ENCODE peak calls at places on chromosome 2, in five cellular contexts. P, L, G, Q and W are unnamed samples.

GRCh38 chr2:119718391-119719260 is 39.6 kb downstream of the TMEM177 start:
- DNase-seq in P (no peak), L (no peak), G (no peak), Q (no peak), W (no peak)

GRCh38 chr2:195364015-195364965 is 292.7 kb upstream of the SLC39A10 start:
- DNase-seq in P (no peak), L (no peak), G (no peak), Q (no peak), W (peak; percentile 1)

GRCh38 chr2:237315170-237315880 is 98.6 kb downstream of the COL6A3 start:
- DNase-seq in P (no peak), L (no peak), G (peak; percentile 45), Q (peak; percentile 27), W (peak; percentile 98)

GRCh38 chr2:238853724-238854123 is 5.8 kb downstream of the TWIST2 start:
- DNase-seq in P (no peak), L (no peak), G (no peak), Q (no peak), W (no peak)

GRCh38 chr2:113218283-113219091 is 44.7 kb downstream of the PSD4 start:
- DNase-seq in P (no peak), L (no peak), G (peak; percentile 39), Q (no peak), W (peak; percentile 68)

GRCh38 chr2:187718092-187718491 is 163.9 kb upstream of the TFPI start:
- DNase-seq in P (no peak), L (no peak), G (no peak), Q (no peak), W (no peak)

GRCh38 chr2:236371010-236371409 is 106.8 kb upstream of the ASB18 start:
- DNase-seq in P (peak; percentile 12), L (no peak), G (no peak), Q (no peak), W (no peak)

GRCh38 chr2:104046466-104046865 is 807.4 kb upstream of the POU3F3 start:
- DNase-seq in P (no peak), L (no peak), G (no peak), Q (no peak), W (no peak)

GRCh38 chr2:176106636-176107539 is at the start of gene HOXD11:
- DNase-seq in P (peak; percentile 83), L (peak; percentile 78), G (peak; percentile 51), Q (no peak), W (no peak)

GRCh38 chr2:56806924-56807323 is 623.1 kb downstream of the CCDC85A start:
- DNase-seq in P (no peak), L (no peak), G (no peak), Q (no peak), W (no peak)

GRCh38 chr2:1052671-1053270 is 102.1 kb downstream of the SNTG2 start:
- DNase-seq in P (no peak), L (no peak), G (no peak), Q (no peak), W (peak; percentile 61)

GRCh38 chr2:119484834-119485233 is 39.4 kb downstream of the SCTR start:
- DNase-seq in P (no peak), L (peak; percentile 22), G (no peak), Q (no peak), W (no peak)

GRCh38 chr2:120403676-120404075 is 57.7 kb downstream of the INHBB start:
- DNase-seq in P (no peak), L (no peak), G (peak; percentile 57), Q (no peak), W (no peak)

GRCh38 chr2:6824962-6825361 is 40.7 kb downstream of the CMPK2 start:
- DNase-seq in P (no peak), L (no peak), G (peak; percentile 56), Q (no peak), W (peak; percentile 87)

GRCh38 chr2:112634874-112635157 is 10.9 kb upstream of the SLC20A1 start:
- DNase-seq in P (no peak), L (no peak), G (no peak), Q (no peak), W (no peak)

GRCh38 chr2:2800001-2800400 is 468.9 kb upstream of the MYT1L start:
- DNase-seq in P (no peak), L (no peak), G (no peak), Q (no peak), W (no peak)

GRCh38 chr2:147520817-147521216 is 324.0 kb upstream of the ACVR2A start:
- DNase-seq in P (no peak), L (no peak), G (no peak), Q (no peak), W (no peak)

GRCh38 chr2:150824118-150824517 is 336.7 kb upstream of the RND3 start:
- DNase-seq in P (no peak), L (no peak), G (no peak), Q (no peak), W (no peak)

GRCh38 chr2:241980193-241980592 is 110.7 kb downstream of the RTP5 start:
- DNase-seq in P (no peak), L (no peak), G (no peak), Q (no peak), W (no peak)

GRCh38 chr2:5482929-5483331 is 209.3 kb upstream of the SOX11 start:
- DNase-seq in P (peak; percentile 55), L (peak; percentile 58), G (no peak), Q (no peak), W (peak; percentile 23)

GRCh38 chr2:195766691-195767090 is 109.7 kb downstream of the SLC39A10 start:
- DNase-seq in P (no peak), L (no peak), G (no peak), Q (no peak), W (no peak)

GRCh38 chr2:207082619-207083018 is 83.1 kb downstream of the KLF7 start:
- DNase-seq in P (no peak), L (no peak), G (no peak), Q (no peak), W (peak; percentile 56)

GRCh38 chr2:187354653-187355052 is 93.4 kb downstream of the CALCRL start:
- DNase-seq in P (no peak), L (no peak), G (no peak), Q (no peak), W (no peak)

GRCh38 chr2:8850845-8851244 is 13.4 kb upstream of the KIDINS220 start:
- DNase-seq in P (no peak), L (no peak), G (no peak), Q (no peak), W (no peak)

GRCh38 chr2:84451579-84451978 is 7.5 kb downstream of the SUCLG1 start:
- DNase-seq in P (no peak), L (no peak), G (no peak), Q (no peak), W (no peak)

GRCh38 chr2:58146707-58147106 is 94.4 kb downstream of the FANCL start:
- DNase-seq in P (no peak), L (no peak), G (peak; percentile 39), Q (no peak), W (no peak)

GRCh38 chr2:152402780-152403388 is 67.9 kb downstream of the FMNL2 start:
- DNase-seq in P (no peak), L (no peak), G (no peak), Q (no peak), W (no peak)

GRCh38 chr2:150494234-150494913 is 6.9 kb upstream of the RND3 start:
- DNase-seq in P (no peak), L (no peak), G (peak; percentile 33), Q (no peak), W (no peak)

GRCh38 chr2:150619607-150620330 is 132.3 kb upstream of the RND3 start:
- DNase-seq in P (no peak), L (no peak), G (peak; percentile 85), Q (no peak), W (peak; percentile 65)

GRCh38 chr2:112758701-112759100 is 5.7 kb downstream of the CKAP2L start:
- DNase-seq in P (no peak), L (no peak), G (no peak), Q (no peak), W (no peak)

GRCh38 chr2:144324446-144325045 is 195.4 kb downstream of the ZEB2 start:
- DNase-seq in P (no peak), L (no peak), G (no peak), Q (no peak), W (no peak)

GRCh38 chr2:240138275-240138984 is 2.0 kb downstream of the OTOS start:
- DNase-seq in P (peak; percentile 20), L (no peak), G (no peak), Q (no peak), W (no peak)
- H2BK12ac ChIP-seq in P (no peak overlapping the region), L (no peak overlapping the region), G (no peak overlapping the region), Q (peak overlapping the region; percentile 53), W (no peak overlapping the region)

GRCh38 chr2:211941359-211941758 is 597.2 kb downstream of the ERBB4 start:
- DNase-seq in P (no peak), L (no peak), G (no peak), Q (no peak), W (no peak)
- H2BK12ac ChIP-seq in P (no peak overlapping the region), L (no peak overlapping the region), G (no peak overlapping the region), Q (no peak overlapping the region), W (no peak overlapping the region)

DNA sequence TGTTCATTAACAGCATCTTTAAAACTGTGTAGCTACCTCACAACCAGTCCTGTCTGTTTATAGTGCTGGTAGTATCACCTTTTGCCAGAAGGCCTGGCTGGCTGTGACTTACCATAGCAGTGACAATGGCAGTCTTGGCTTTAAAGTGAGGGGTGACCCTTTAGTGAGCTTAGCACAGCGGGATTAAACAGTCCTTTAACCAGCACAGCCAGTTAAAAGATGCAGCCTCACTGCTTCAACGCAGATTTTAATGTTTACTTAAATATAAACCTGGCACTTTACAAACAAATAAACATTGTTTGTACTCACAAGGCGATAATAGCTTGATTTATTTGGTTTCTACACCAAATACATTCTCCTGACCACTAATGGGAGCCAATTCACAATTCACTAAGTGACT is 7.0 kb downstream of the RRM2 start:
- DNase-seq in P (no peak), L (no peak), G (no peak), Q (no peak), W (no peak)
- H2BK12ac ChIP-seq in P (no peak overlapping the region), L (no peak overlapping the region), G (no peak overlapping the region), Q (no peak overlapping the region), W (no peak overlapping the region)

GRCh38 chr2:231685349-231686191 is 22.8 kb upstream of the PTMA start:
- DNase-seq in P (peak; percentile 69), L (no peak), G (no peak), Q (no peak), W (no peak)
- H2BK12ac ChIP-seq in P (no peak overlapping the region), L (peak overlapping the region; percentile 99), G (no peak overlapping the region), Q (peak overlapping the region; percentile 50), W (no peak overlapping the region)

GRCh38 chr2:240884745-240885144 is 11.2 kb downstream of the MAB21L4 start:
- DNase-seq in P (no peak), L (no peak), G (no peak), Q (no peak), W (no peak)
- H2BK12ac ChIP-seq in P (no peak overlapping the region), L (no peak overlapping the region), G (no peak overlapping the region), Q (no peak overlapping the region), W (no peak overlapping the region)

GRCh38 chr2:136664713-136665112 is 100.6 kb upstream of the THSD7B start:
- DNase-seq in P (no peak), L (no peak), G (no peak), Q (no peak), W (no peak)
- H2BK12ac ChIP-seq in P (no peak overlapping the region), L (no peak overlapping the region), G (no peak overlapping the region), Q (no peak overlapping the region), W (no peak overlapping the region)

DNA sequence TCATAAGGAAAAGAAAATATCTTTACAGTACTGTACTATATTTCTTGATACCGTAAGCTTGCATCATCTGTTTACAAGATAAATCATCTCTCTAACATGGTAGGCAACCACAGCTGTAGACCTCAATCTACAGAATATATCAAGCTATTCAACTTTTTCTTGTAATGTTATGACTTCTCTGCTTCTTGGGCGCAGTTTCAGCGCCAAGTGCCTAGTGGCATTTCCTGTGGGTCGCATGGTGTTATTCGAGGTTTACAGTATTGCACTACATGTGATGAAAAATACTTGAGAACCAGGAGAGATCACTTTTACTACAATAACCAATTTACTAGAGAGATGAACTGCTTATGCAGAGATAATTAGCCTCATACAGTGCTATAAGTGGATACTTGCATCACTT is 34.0 kb upstream of the SESTD1 start:
- DNase-seq in P (no peak), L (no peak), G (no peak), Q (no peak), W (no peak)
- H2BK12ac ChIP-seq in P (no peak overlapping the region), L (no peak overlapping the region), G (no peak overlapping the region), Q (no peak overlapping the region), W (no peak overlapping the region)